ENCODE peak calls at places on chromosomes 16 and 17, in eight cellular contexts. D is CD8-positive, alpha-beta T cell; I is upper lobe of right lung; G is dorsolateral prefrontal cortex; A is CD4-positive, alpha-beta T cell; N is GM23338; C is AG04449; J is SK-N-DZ. Y is an unnamed sample.

GRCh38 chr17:78933025-78933958 is 8.1 kb upstream of the TIMP2 start:
- DNase-seq in J (no peak), I (no peak), G (no peak), C (peak), A (peak), D (peak), N (no peak), Y (peak)

GRCh38 chr16:57828272-57829161 is 26.2 kb upstream of the KIFC3 start:
- DNase-seq in J (no peak), N (peak), D (no peak), A (no peak), C (no peak), I (no peak), G (no peak), Y (no peak)

GRCh38 chr16:4407543-4408322 is 8.7 kb downstream of the CORO7 start:
- DNase-seq in J (no peak), N (no peak), C (no peak), G (no peak), D (no peak), I (no peak), A (no peak), Y (no peak)

GRCh38 chr17:51487947-51488346 is 227.6 kb downstream of the UTP18 start:
- DNase-seq in J (no peak), G (no peak), D (no peak), C (no peak), I (no peak), A (no peak), N (peak), Y (no peak)

GRCh38 chr17:45293413-45294211 is 23.2 kb downstream of the MAP3K14 start:
- DNase-seq in D (no peak), I (peak), J (no peak), G (peak), C (no peak), A (no peak), N (no peak), Y (no peak)

GRCh38 chr17:66088173-66088572 is 103.8 kb downstream of the CEP112 start:
- DNase-seq in J (no peak), I (no peak), D (no peak), A (no peak), N (no peak), G (no peak), C (no peak), Y (no peak)

GRCh38 chr17:57369509-57369945 is 113.2 kb downstream of the MSI2 start:
- DNase-seq in G (no peak), D (no peak), J (no peak), A (no peak), N (no peak), I (no peak), C (no peak), Y (no peak)

GRCh38 chr16:49542391-49542891 is 168.8 kb downstream of the C16orf78 start:
- DNase-seq in I (no peak), N (no peak), A (no peak), C (no peak), J (peak), D (no peak), G (no peak), Y (no peak)

GRCh38 chr16:29784901-29785500 is 5.5 kb upstream of the KIF22 start:
- DNase-seq in I (peak), G (peak), N (peak), D (peak), J (no peak), C (no peak), A (peak), Y (peak)

GRCh38 chr17:32528825-32529224 is 42.0 kb downstream of the CDK5R1 start:
- DNase-seq in N (no peak), I (no peak), D (no peak), C (no peak), A (no peak), J (no peak), G (no peak), Y (no peak)

GRCh38 chr16:8915722-8916321 is 33.7 kb downstream of the LITAFD start:
- DNase-seq in I (no peak), N (no peak), C (no peak), D (no peak), A (no peak), J (no peak), G (no peak), Y (no peak)

GRCh38 chr17:15122857-15123256 is 142.3 kb downstream of the PMP22 start:
- DNase-seq in D (no peak), I (no peak), N (no peak), A (no peak), G (no peak), J (no peak), C (no peak), Y (no peak)

GRCh38 chr17:75318615-75319222 is 29.5 kb upstream of the SLC25A19 start:
- DNase-seq in D (no peak), A (no peak), N (no peak), J (no peak), I (no peak), G (no peak), C (no peak), Y (no peak)

GRCh38 chr17:39739020-39739884 is 1.5 kb downstream of the GRB7 start:
- DNase-seq in G (peak), A (no peak), N (peak), C (no peak), D (no peak), J (no peak), I (peak), Y (no peak)

GRCh38 chr17:2054262-2054739 is 602 bp upstream of the HIC1 start:
- DNase-seq in C (no peak), G (no peak), I (no peak), J (peak), A (no peak), D (no peak), N (peak), Y (no peak)

GRCh38 chr16:28982949-28983348 is 1.9 kb upstream of the LAT start:
- DNase-seq in I (no peak), A (no peak), N (no peak), D (no peak), G (no peak), C (no peak), J (no peak), Y (no peak)

GRCh38 chr17:18946536-18946935 is 5.4 kb upstream of the SLC5A10 start:
- DNase-seq in N (no peak), A (no peak), I (no peak), D (no peak), G (no peak), J (no peak), C (no peak), Y (no peak)

GRCh38 chr16:65353183-65353582 is 231.3 kb upstream of the CDH11 start:
- DNase-seq in J (no peak), N (no peak), D (no peak), A (no peak), I (no peak), C (no peak), G (no peak), Y (no peak)

Y was measured in activated gamma-delta T cell treated with Interleukin-2 at 50 U/mL for 16 hours.